ENCODE peak calls at places on chromosomes 1 and 21, in six cellular contexts. C, U, A, T, W and V are unnamed samples.

GRCh38 chr1:209783338-209783737 is 1.0 kb downstream of the C1orf74 start:
- DNase-seq in T (no peak), W (no peak), C (no peak), A (no peak), U (no peak), V (no peak)

GRCh38 chr1:117312453-117313138 is 54.7 kb upstream of the MAN1A2 start:
- DNase-seq in U (peak; percentile 7), W (no peak), C (peak; percentile 28), A (peak; percentile 50), T (no peak), V (no peak)

GRCh38 chr1:162632234-162632666 is at the start of gene DDR2:
- DNase-seq in A (peak; percentile 99), C (no peak), U (no peak), T (no peak), W (peak; percentile 41), V (no peak)

GRCh38 chr1:147794570-147794969 is 34.2 kb upstream of the GJA5 start:
- DNase-seq in C (no peak), T (no peak), A (no peak), U (no peak), W (peak; percentile 30), V (no peak)

GRCh38 chr21:29102791-29103257 is 27.6 kb upstream of the MAP3K7CL start:
- DNase-seq in C (no peak), W (no peak), A (peak; percentile 67), T (no peak), U (no peak), V (no peak)

GRCh38 chr1:38685373-38685772 is 174.2 kb downstream of the RRAGC start:
- DNase-seq in C (no peak), A (no peak), U (no peak), T (no peak), W (no peak), V (no peak)

GRCh38 chr1:113938192-113938591 is 9.1 kb downstream of the HIPK1 start:
- DNase-seq in C (no peak), T (no peak), A (no peak), W (no peak), U (no peak), V (no peak)

GRCh38 chr1:202143768-202144509 is 598 bp downstream of the ARL8A start:
- DNase-seq in W (peak; percentile 54), T (peak; percentile 16), U (peak; percentile 33), A (no peak), C (peak; percentile 35), V (peak; percentile 72)

GRCh38 chr1:21007876-21008275 is 168.8 kb downstream of the EIF4G3 start:
- DNase-seq in A (no peak), C (no peak), T (no peak), U (no peak), W (no peak), V (no peak)

GRCh38 chr1:208544794-208545193 is 300.6 kb upstream of the PLXNA2 start:
- DNase-seq in W (no peak), A (no peak), C (no peak), T (no peak), U (no peak), V (no peak)

GRCh38 chr1:63663301-63663700 is 70.1 kb downstream of the PGM1 start:
- DNase-seq in T (no peak), C (peak; percentile 54), A (peak; percentile 9), U (no peak), W (no peak), V (no peak)

GRCh38 chr21:32456497-32456918 is 44.0 kb downstream of the EVA1C start:
- DNase-seq in T (no peak), W (no peak), U (no peak), C (no peak), A (peak; percentile 83), V (no peak)

GRCh38 chr1:201024251-201024998 is 911 bp upstream of the KIF21B start:
- DNase-seq in T (no peak), C (no peak), W (no peak), A (no peak), U (no peak), V (no peak)

GRCh38 chr1:51433269-51433971 is 85.6 kb downstream of the EPS15 start:
- DNase-seq in C (no peak), T (no peak), U (peak; percentile 34), W (no peak), A (no peak), V (no peak)

GRCh38 chr1:22500476-22500875 is 48.8 kb downstream of the ZBTB40 start:
- DNase-seq in U (no peak), W (peak; percentile 21), A (peak; percentile 80), T (no peak), C (no peak), V (peak; percentile 56)

GRCh38 chr1:202202500-202203168 is 9.0 kb downstream of the LGR6 start:
- DNase-seq in A (no peak), T (no peak), U (no peak), W (peak; percentile 58), C (no peak), V (no peak)

GRCh38 chr21:36859744-36860501 is 106.5 kb downstream of the HLCS start:
- DNase-seq in A (peak; percentile 29), T (no peak), W (peak; percentile 81), U (peak; percentile 33), C (peak; percentile 63), V (peak; percentile 88)

GRCh38 chr1:167627865-167628641 is 2.0 kb upstream of the RCSD1 start:
- DNase-seq in A (no peak), T (peak; percentile 76), W (no peak), C (no peak), U (peak; percentile 99), V (no peak)

GRCh38 chr21:42974832-42975820 is 764 bp downstream of the PKNOX1 start:
- DNase-seq in C (peak; percentile 35), A (peak; percentile 73), T (peak; percentile 56), W (peak; percentile 65), U (peak; percentile 83), V (peak; percentile 68)

GRCh38 chr1:20921285-20921684 is 134.2 kb upstream of the HP1BP3 start:
- DNase-seq in C (no peak), A (peak; percentile 18), W (no peak), U (no peak), T (no peak), V (no peak)

GRCh38 chr1:36658838-36659237 is 176.1 kb upstream of the CSF3R start:
- DNase-seq in W (no peak), T (no peak), C (no peak), A (no peak), U (no peak), V (no peak)

DNA sequence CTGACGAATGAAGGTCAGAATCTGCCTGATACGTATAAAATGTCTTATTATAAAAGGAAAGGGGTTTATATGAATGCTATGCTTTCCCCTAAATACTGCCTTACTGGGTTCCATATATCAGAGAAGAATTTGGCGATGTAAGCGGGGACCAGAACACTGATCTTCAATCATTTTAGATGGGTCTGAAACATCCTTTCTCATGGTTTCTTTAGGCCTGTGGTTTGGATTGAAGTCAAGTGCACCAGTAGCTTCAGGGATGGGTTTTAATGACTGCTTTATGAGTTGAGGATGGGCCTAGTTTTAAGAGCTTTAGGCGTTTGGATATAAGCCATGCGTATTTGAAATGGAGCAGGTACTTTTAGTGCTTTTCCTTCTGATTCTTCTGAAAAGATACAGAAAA is 6.9 kb downstream of the FMN2 start:
- DNase-seq in W (no peak), U (no peak), A (no peak), T (no peak), C (no peak), V (no peak)
- H3K4me1 ChIP-seq in W (no peaks in the 10 kb centered on the region), U (no peaks in the 10 kb centered on the region), A (no peaks in the 10 kb centered on the region), T (no peaks in the 10 kb centered on the region), C (peaks cover 44% of the 10 kb centered on the region), V (peaks cover 8% of the 10 kb centered on the region)

GRCh38 chr1:19798486-19799232 is 1.1 kb downstream of the TMCO4 start:
- DNase-seq in U (no peak), A (no peak), W (no peak), T (no peak), C (no peak), V (no peak)
- H3K4me3 ChIP-seq in U (peak overlapping the region; percentile 78), A (peak overlapping the region; percentile 47), W (peak overlapping the region; percentile 66), T (peak overlapping the region; percentile 91), C (peak overlapping the region; percentile 65), V (no peak overlapping the region)

GRCh38 chr1:169089776-169090175 is 16.7 kb upstream of the ATP1B1 start:
- DNase-seq in T (no peak), W (no peak), C (no peak), U (no peak), A (no peak), V (no peak)

GRCh38 chr1:169087876-169088275 is 18.6 kb upstream of the ATP1B1 start:
- DNase-seq in C (no peak), U (no peak), A (no peak), T (no peak), W (no peak), V (no peak)

GRCh38 chr1:169091480-169091941 is 15.0 kb upstream of the ATP1B1 start:
- DNase-seq in T (no peak), W (no peak), C (no peak), U (no peak), A (no peak), V (no peak)

GRCh38 chr1:169090900-169091311 is 15.6 kb upstream of the ATP1B1 start:
- DNase-seq in C (no peak), U (no peak), W (no peak), T (no peak), A (no peak), V (no peak)

GRCh38 chr1:169090308-169090899 is 16.1 kb upstream of the ATP1B1 start:
- DNase-seq in U (no peak), T (no peak), A (no peak), C (no peak), W (no peak), V (no peak)
- H3K9me3 ChIP-seq in U (no peaks in the 10 kb centered on the region), T (no peaks in the 10 kb centered on the region), A (no peaks in the 10 kb centered on the region), C (no peaks in the 10 kb centered on the region), W (no peaks in the 10 kb centered on the region), V (no peaks in the 10 kb centered on the region)

DNA sequence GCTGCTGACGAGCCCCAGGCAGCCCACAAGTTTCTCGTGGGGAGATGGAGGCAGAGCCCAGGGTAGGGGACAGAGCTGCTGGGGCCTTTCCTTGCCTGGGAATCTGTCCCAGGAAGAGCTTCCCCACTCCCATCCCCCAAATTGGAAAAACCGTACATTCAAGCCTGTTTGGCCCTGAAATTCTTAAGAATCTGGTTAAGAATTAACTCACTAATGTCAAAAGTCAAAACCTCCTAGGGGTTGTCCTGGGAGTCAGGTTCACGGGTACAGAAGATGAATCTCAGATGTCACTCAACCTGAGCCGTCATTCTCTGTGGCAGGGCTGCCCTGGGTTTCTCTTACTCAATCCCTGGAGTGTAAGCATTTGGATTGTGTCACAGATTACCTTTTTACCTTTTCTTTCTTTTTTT is 8.4 kb downstream of the C1orf115 start:
- DNase-seq in A (no peak), C (no peak), W (no peak), T (no peak), U (no peak), V (no peak)
- H3K4me1 ChIP-seq in A (no peaks in the 10 kb centered on the region), C (peaks cover 9% of the 10 kb centered on the region), W (peaks cover 17% of the 10 kb centered on the region), T (no peaks in the 10 kb centered on the region), U (no peaks in the 10 kb centered on the region), V (no peaks in the 10 kb centered on the region)